ENCODE peak calls at places on chromosomes 6 and 20, in four cellular contexts. H is iris pigment epithelial cell, G is nephron progenitor cell, Z is smooth muscle cell of the brain vasculature. T is an unnamed sample.

GRCh38 chr20:21101453-21102251 is 4.5 kb downstream of the LINC00237 start:
- DNase-seq in H (no peak), G (peak), Z (no peak), T (no peak)

GRCh38 chr20:22339091-22339881 is 245.1 kb downstream of the FOXA2 start:
- DNase-seq in H (peak), G (peak), Z (peak), T (peak)

GRCh38 chr20:31537859-31538245 is 23.6 kb downstream of the HM13 start:
- DNase-seq in H (no peak), G (no peak), Z (no peak), T (no peak)

GRCh38 chr6:1316482-1317220 is 4.8 kb downstream of the FOXQ1 start:
- DNase-seq in H (peak), G (peak), Z (no peak), T (no peak)

GRCh38 chr20:50385733-50386640 is 124.2 kb upstream of the PTPN1 start:
- DNase-seq in H (no peak), G (no peak), Z (no peak), T (no peak)

GRCh38 chr6:66429220-66429619 is 722.2 kb upstream of the EYS start:
- DNase-seq in H (peak), G (no peak), Z (no peak), T (no peak)

GRCh38 chr6:45946352-45946751 is 69.3 kb downstream of the CLIC5 start:
- DNase-seq in H (peak), G (no peak), Z (peak), T (no peak)

GRCh38 chr6:116954938-116955337 is 77.9 kb downstream of the RFX6 start:
- DNase-seq in H (no peak), G (no peak), Z (no peak), T (no peak)

GRCh38 chr6:128327890-128328289 is 192.5 kb downstream of the PTPRK start:
- DNase-seq in H (peak), G (no peak), Z (no peak), T (no peak)

GRCh38 chr6:153170511-153170910 is 39.4 kb upstream of the RGS17 start:
- DNase-seq in H (peak), G (no peak), Z (no peak), T (no peak)

GRCh38 chr20:31708839-31709534 is 13.7 kb downstream of the BCL2L1 start:
- DNase-seq in H (no peak), G (no peak), Z (no peak), T (no peak)